ENCODE peak calls at places on chromosome 21, in four cellular contexts. One of them, this sample, is unnamed.

GRCh38 chr21:35150562-35151226 is 101.6 kb upstream of the RUNX1 start:
- DNase-seq in AG08395: peak; percentile 36
- DNase-seq in neural progenitor cell: no peak
- DNase-seq in activated T-cell treated with anti-CD3 and anti-CD28 coated beads for 4 hours: no peak
- DNase-seq in this sample: no peak

GRCh38 chr21:39097981-39098380 is 85.3 kb downstream of the PSMG1 start:
- DNase-seq in AG08395: no peak
- DNase-seq in activated T-cell treated with anti-CD3 and anti-CD28 coated beads for 4 hours: no peak
- DNase-seq in neural progenitor cell: no peak
- DNase-seq in this sample: no peak

GRCh38 chr21:22120616-22121266 is 1122.5 kb downstream of the NCAM2 start:
- DNase-seq in activated T-cell treated with anti-CD3 and anti-CD28 coated beads for 4 hours: no peak
- DNase-seq in AG08395: no peak
- DNase-seq in neural progenitor cell: peak; percentile 54
- DNase-seq in this sample: no peak

GRCh38 chr21:30444204-30444603 is 4.1 kb downstream of the KRTAP15-1 start:
- DNase-seq in AG08395: no peak
- DNase-seq in neural progenitor cell: peak; percentile 18
- DNase-seq in activated T-cell treated with anti-CD3 and anti-CD28 coated beads for 4 hours: no peak
- DNase-seq in this sample: no peak

GRCh38 chr21:45516071-45516670 is 26.1 kb downstream of the SLC19A1 start:
- DNase-seq in AG08395: no peak
- DNase-seq in neural progenitor cell: no peak
- DNase-seq in activated T-cell treated with anti-CD3 and anti-CD28 coated beads for 4 hours: no peak
- DNase-seq in this sample: no peak

GRCh38 chr21:45322231-45322959 is 34.7 kb upstream of the POFUT2 start:
- DNase-seq in activated T-cell treated with anti-CD3 and anti-CD28 coated beads for 4 hours: no peak
- DNase-seq in neural progenitor cell: no peak
- DNase-seq in AG08395: no peak
- DNase-seq in this sample: no peak

GRCh38 chr21:34999397-34999941 is 49.6 kb downstream of the RUNX1 start:
- DNase-seq in neural progenitor cell: no peak
- DNase-seq in AG08395: no peak
- DNase-seq in activated T-cell treated with anti-CD3 and anti-CD28 coated beads for 4 hours: no peak
- DNase-seq in this sample: no peak

GRCh38 chr21:38561205-38561604 is 62.9 kb upstream of the ERG start:
- DNase-seq in activated T-cell treated with anti-CD3 and anti-CD28 coated beads for 4 hours: no peak
- DNase-seq in neural progenitor cell: no peak
- DNase-seq in AG08395: no peak
- DNase-seq in this sample: no peak

GRCh38 chr21:44530903-44531605 is 8.9 kb downstream of the KRTAP10-1 start:
- DNase-seq in neural progenitor cell: no peak
- DNase-seq in AG08395: no peak
- DNase-seq in activated T-cell treated with anti-CD3 and anti-CD28 coated beads for 4 hours: no peak
- DNase-seq in this sample: no peak

GRCh38 chr21:24045775-24046215 is 1561.5 kb downstream of the MRPL39 start:
- DNase-seq in activated T-cell treated with anti-CD3 and anti-CD28 coated beads for 4 hours: no peak
- DNase-seq in AG08395: no peak
- DNase-seq in neural progenitor cell: peak; percentile 1
- DNase-seq in this sample: no peak

GRCh38 chr21:32726742-32727477 is 903 bp downstream of the SYNJ1 start:
- DNase-seq in activated T-cell treated with anti-CD3 and anti-CD28 coated beads for 4 hours: peak; percentile 7
- DNase-seq in AG08395: peak; percentile 37
- DNase-seq in neural progenitor cell: peak; percentile 36
- DNase-seq in this sample: no peak

GRCh38 chr21:34986561-34987533 is 62.3 kb downstream of the RUNX1 start:
- DNase-seq in neural progenitor cell: peak; percentile 55
- DNase-seq in activated T-cell treated with anti-CD3 and anti-CD28 coated beads for 4 hours: peak; percentile 36
- DNase-seq in AG08395: no peak
- DNase-seq in this sample: no peak

GRCh38 chr21:22342855-22343254 is 1344.6 kb downstream of the NCAM2 start:
- DNase-seq in activated T-cell treated with anti-CD3 and anti-CD28 coated beads for 4 hours: no peak
- DNase-seq in neural progenitor cell: no peak
- DNase-seq in AG08395: no peak
- DNase-seq in this sample: no peak

GRCh38 chr21:42539342-42539741 is 25.7 kb downstream of the SLC37A1 start:
- DNase-seq in neural progenitor cell: no peak
- DNase-seq in AG08395: no peak
- DNase-seq in activated T-cell treated with anti-CD3 and anti-CD28 coated beads for 4 hours: no peak
- DNase-seq in this sample: no peak

GRCh38 chr21:34795152-34796141 is 126.7 kb downstream of the CLIC6 start:
- DNase-seq in neural progenitor cell: no peak
- DNase-seq in AG08395: peak; percentile 67
- DNase-seq in activated T-cell treated with anti-CD3 and anti-CD28 coated beads for 4 hours: no peak
- DNase-seq in this sample: no peak

GRCh38 chr21:46226146-46226545 is 2.4 kb downstream of the LSS start:
- DNase-seq in neural progenitor cell: no peak
- DNase-seq in AG08395: no peak
- DNase-seq in activated T-cell treated with anti-CD3 and anti-CD28 coated beads for 4 hours: no peak
- DNase-seq in this sample: no peak

GRCh38 chr21:46128983-46129571 is 26.3 kb downstream of the FTCD start:
- DNase-seq in AG08395: no peak
- DNase-seq in activated T-cell treated with anti-CD3 and anti-CD28 coated beads for 4 hours: no peak
- DNase-seq in neural progenitor cell: no peak
- DNase-seq in this sample: no peak

GRCh38 chr21:42149656-42150457 is 69.1 kb upstream of the ABCG1 start:
- DNase-seq in activated T-cell treated with anti-CD3 and anti-CD28 coated beads for 4 hours: no peak
- DNase-seq in neural progenitor cell: no peak
- DNase-seq in AG08395: no peak
- DNase-seq in this sample: no peak

GRCh38 chr21:27277122-27277521 is 310.2 kb upstream of the ADAMTS5 start:
- DNase-seq in AG08395: no peak
- DNase-seq in activated T-cell treated with anti-CD3 and anti-CD28 coated beads for 4 hours: no peak
- DNase-seq in neural progenitor cell: no peak
- DNase-seq in this sample: no peak

GRCh38 chr21:15908187-15908586 is 178.4 kb downstream of the USP25 start:
- DNase-seq in neural progenitor cell: no peak
- DNase-seq in AG08395: no peak
- DNase-seq in activated T-cell treated with anti-CD3 and anti-CD28 coated beads for 4 hours: no peak
- DNase-seq in this sample: no peak

GRCh38 chr21:44875341-44875740 is 1.9 kb upstream of the PTTG1IP start:
- DNase-seq in AG08395: peak; percentile 29
- DNase-seq in neural progenitor cell: no peak
- DNase-seq in activated T-cell treated with anti-CD3 and anti-CD28 coated beads for 4 hours: no peak
- DNase-seq in this sample: no peak

GRCh38 chr21:45138199-45139002 is 64.0 kb downstream of the ADARB1 start:
- DNase-seq in AG08395: peak; percentile 47
- DNase-seq in activated T-cell treated with anti-CD3 and anti-CD28 coated beads for 4 hours: peak; percentile 63
- DNase-seq in neural progenitor cell: peak; percentile 87
- DNase-seq in this sample: peak; percentile 36

GRCh38 chr21:45504021-45504515 is 38.2 kb downstream of the SLC19A1 start:
- DNase-seq in neural progenitor cell: no peak
- DNase-seq in activated T-cell treated with anti-CD3 and anti-CD28 coated beads for 4 hours: no peak
- DNase-seq in AG08395: no peak
- DNase-seq in this sample: no peak

GRCh38 chr21:31222142-31222541 is 121.9 kb downstream of the TIAM1 start:
- DNase-seq in AG08395: no peak
- DNase-seq in neural progenitor cell: no peak
- DNase-seq in activated T-cell treated with anti-CD3 and anti-CD28 coated beads for 4 hours: no peak
- DNase-seq in this sample: no peak

GRCh38 chr21:44682580-44683151 is 703 bp upstream of the KRTAP12-1 start:
- DNase-seq in AG08395: no peak
- DNase-seq in neural progenitor cell: no peak
- DNase-seq in activated T-cell treated with anti-CD3 and anti-CD28 coated beads for 4 hours: no peak
- DNase-seq in this sample: no peak